ENCODE peak calls at places on chromosomes 5 and 9, in four cellular contexts. R is upper lobe of right lung, K is Karpas-422, U is left lung. I is an unnamed sample.

GRCh38 chr5:121164632-121165031 is 687.0 kb upstream of the FTMT start:
- DNase-seq in R (no peak), K (no peak), U (no peak), I (no peak)

GRCh38 chr9:136700309-136700708 is 12.1 kb upstream of the DIPK1B start:
- DNase-seq in R (no peak), K (no peak), U (no peak), I (no peak)

GRCh38 chr9:127167560-127168326 is 45.3 kb upstream of the ANGPTL2 start:
- DNase-seq in R (no peak), K (no peak), U (no peak), I (no peak)

GRCh38 chr5:157516626-157517325 is 56.8 kb downstream of the NIPAL4 start:
- DNase-seq in R (no peak), K (no peak), U (peak), I (peak)

GRCh38 chr5:114308017-114308416 is 53.9 kb upstream of the KCNN2 start:
- DNase-seq in R (no peak), K (no peak), U (no peak), I (no peak)

GRCh38 chr5:122959740-122960450 is 76.6 kb downstream of the PPIC start:
- DNase-seq in R (no peak), K (no peak), U (no peak), I (no peak)

GRCh38 chr9:134211811-134212460 is 47.6 kb upstream of the RNU6ATAC start:
- DNase-seq in R (peak), K (no peak), U (no peak), I (no peak)

GRCh38 chr9:22170162-22170932 is 161.2 kb upstream of the CDKN2B start:
- DNase-seq in R (no peak), K (peak), U (no peak), I (no peak)

GRCh38 chr5:119323630-119324000 is 32.2 kb upstream of the TNFAIP8 start:
- DNase-seq in R (no peak), K (no peak), U (no peak), I (no peak)

GRCh38 chr5:53481887-53482716 is 1.7 kb downstream of the FST start:
- DNase-seq in R (peak), K (peak), U (peak), I (peak)
- H3K27ac ChIP-seq in R (no peak), K (no peak), U (peak), I (peak)

DNA sequence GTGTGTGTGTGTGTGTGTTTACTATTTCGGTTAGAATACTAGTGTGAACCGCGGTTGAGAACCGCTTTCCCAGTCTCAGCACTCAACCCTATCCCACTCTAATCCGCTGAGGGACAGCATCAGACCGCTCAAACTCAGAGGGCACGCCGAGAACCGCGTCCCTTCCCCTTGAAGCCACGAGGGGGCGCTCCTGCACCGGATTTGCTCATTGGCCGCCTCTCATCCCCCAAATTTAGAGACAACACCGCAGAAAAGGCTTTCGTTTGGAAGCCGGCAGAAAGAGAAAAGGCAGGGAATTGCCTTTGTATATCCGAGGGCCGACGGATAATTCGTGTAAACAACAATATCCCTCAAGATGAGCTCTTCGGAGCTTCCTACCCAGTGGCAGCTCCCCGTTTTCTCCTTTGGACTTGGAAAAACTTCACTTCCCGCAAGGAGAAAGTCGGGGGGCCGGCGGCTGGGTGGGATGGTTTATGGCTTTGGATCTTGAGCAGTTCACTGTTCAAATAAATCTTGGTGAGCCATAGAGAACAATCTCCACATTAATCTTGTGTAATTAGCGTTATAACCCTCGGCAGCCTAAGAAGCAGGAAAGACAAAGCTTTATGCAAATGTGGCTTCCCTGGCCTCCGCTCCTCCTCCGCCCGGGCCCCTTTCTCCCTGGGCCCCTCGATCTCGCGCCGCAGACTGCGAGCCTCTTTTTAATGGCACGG is 296.7 kb downstream of the PARP8 start:
- DNase-seq in R (peak), K (peak), U (peak), I (no peak)
- H3K27ac ChIP-seq in R (no peak), K (no peak), U (no peak), I (no peak)

DNA sequence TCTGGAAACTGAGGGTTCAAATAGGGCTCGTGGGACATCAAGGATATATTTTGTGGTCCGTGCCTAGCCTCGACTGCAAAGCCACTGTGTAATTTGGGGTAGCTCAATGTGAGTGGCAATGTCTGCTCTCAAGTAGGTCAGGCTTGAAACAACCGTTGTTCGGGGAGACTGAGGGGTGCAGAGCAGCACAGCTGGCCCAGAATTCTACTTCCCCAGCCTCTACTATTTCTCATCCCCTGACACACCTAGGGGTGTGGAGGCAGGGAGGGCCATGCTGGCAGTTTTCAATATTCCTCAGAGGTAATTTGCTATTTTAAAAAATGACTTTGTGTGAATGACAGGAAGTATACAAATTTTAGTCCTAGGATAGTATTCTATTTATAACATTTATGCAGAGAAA is 1.4 kb upstream of the DAB2 start:
- DNase-seq in R (no peak), K (no peak), U (no peak), I (no peak)
- H3K27ac ChIP-seq in R (peak), K (no peak), U (peak), I (peak)

GRCh38 chr9:124384849-124385248 is 30.4 kb downstream of the PSMB7 start:
- DNase-seq in R (no peak), K (no peak), U (no peak), I (no peak)

GRCh38 chr9:124388275-124389048 is 26.8 kb downstream of the PSMB7 start:
- DNase-seq in R (no peak), K (no peak), U (no peak), I (no peak)

GRCh38 chr9:124384210-124384609 is 31.0 kb downstream of the PSMB7 start:
- DNase-seq in R (no peak), K (no peak), U (no peak), I (no peak)

GRCh38 chr9:124385623-124386022 is 29.6 kb downstream of the PSMB7 start:
- DNase-seq in R (no peak), K (no peak), U (no peak), I (no peak)

DNA sequence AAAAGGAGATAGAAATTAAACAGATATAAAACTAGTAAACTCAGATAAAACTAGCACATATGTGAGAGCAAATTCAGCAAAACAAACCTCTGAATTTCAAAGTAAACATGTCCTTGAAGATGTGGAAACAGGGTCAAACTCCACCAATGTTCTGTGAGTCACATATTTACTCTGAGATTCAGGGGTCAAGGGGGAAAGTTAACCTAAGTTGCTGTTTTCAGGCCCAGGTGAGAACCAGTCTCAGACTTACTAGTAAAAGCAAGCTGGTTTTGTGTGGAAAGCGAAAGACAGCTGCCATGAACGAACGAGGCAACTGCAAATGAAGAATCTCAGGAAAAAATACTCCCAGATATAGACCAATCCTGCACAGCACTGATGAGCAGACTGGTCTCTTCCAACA is 29.0 kb downstream of the PSMB7 start:
- DNase-seq in R (no peak), K (no peak), U (no peak), I (no peak)
- H3K27ac ChIP-seq in R (no peak), K (no peak), U (peak), I (no peak)

I was measured in right atrium auricular region.